ENCODE peak calls at places on chromosome 13, in eight cellular contexts. J is hippocampal formation; X is immature natural killer cell; D is activated naive CD4-positive, alpha-beta T cell treated with anti-CD3 and anti-CD28 coated beads for 36 hours; T is ELF-1; L is activated naive CD8-positive, alpha-beta T cell treated with anti-CD3 and anti-CD28 coated beads, Interleukin-2, amount 50 U/mL, for 24 hours; Z is foreskin melanocyte; E is mesothelial cell of epicardium. W is an unnamed sample.

GRCh38 chr13:102846261-102847015 is 606 bp downstream of the ERCC5 start:
- DNase-seq in J (no peak), X (peak; percentile 69), D (peak; percentile 64), T (peak; percentile 11), L (peak; percentile 53), Z (peak; percentile 27), E (no peak), W (no peak)

GRCh38 chr13:86932935-86933334 is 738.2 kb upstream of the SLITRK5 start:
- DNase-seq in J (no peak), X (no peak), D (no peak), T (peak; percentile 50), L (no peak), Z (no peak), E (no peak), W (no peak)

GRCh38 chr13:99027260-99027659 is 49.4 kb upstream of the DOCK9 start:
- DNase-seq in J (no peak), X (no peak), D (peak; percentile 35), T (no peak), L (no peak), Z (no peak), E (no peak), W (no peak)

GRCh38 chr13:82356667-82357066 is 1525.6 kb downstream of the SLITRK1 start:
- DNase-seq in J (no peak), X (no peak), D (no peak), T (no peak), L (no peak), Z (no peak), E (no peak), W (no peak)

GRCh38 chr13:47415048-47415447 is 518.2 kb upstream of the HTR2A start:
- DNase-seq in J (no peak), X (no peak), D (no peak), T (no peak), L (no peak), Z (peak; percentile 72), E (no peak), W (no peak)

GRCh38 chr13:63389756-63390155 is 1974.1 kb upstream of the PCDH20 start:
- DNase-seq in J (no peak), X (no peak), D (no peak), T (no peak), L (no peak), Z (peak; percentile 50), E (no peak), W (no peak)

GRCh38 chr13:113573065-113573464 is 11.5 kb upstream of the TFDP1 start:
- DNase-seq in J (no peak), X (no peak), D (no peak), T (no peak), L (no peak), Z (no peak), E (no peak), W (no peak)

GRCh38 chr13:26541678-26542553 is 15.6 kb upstream of the WASF3 start:
- DNase-seq in J (no peak), X (no peak), D (no peak), T (no peak), L (no peak), Z (no peak), E (no peak), W (no peak)

GRCh38 chr13:40283666-40284065 is 382.8 kb downstream of the FOXO1 start:
- DNase-seq in J (no peak), X (no peak), D (no peak), T (peak; percentile 51), L (no peak), Z (no peak), E (no peak), W (no peak)

GRCh38 chr13:94332360-94333040 is 147.0 kb downstream of the DCT start:
- DNase-seq in J (no peak), X (no peak), D (no peak), T (no peak), L (no peak), Z (no peak), E (no peak), W (no peak)

GRCh38 chr13:103815619-103816018 is 749.4 kb upstream of the SLC10A2 start:
- DNase-seq in J (no peak), X (no peak), D (no peak), T (no peak), L (no peak), Z (no peak), E (no peak), W (no peak)

GRCh38 chr13:37777676-37778075 is 91.9 kb downstream of the TRPC4 start:
- DNase-seq in J (no peak), X (no peak), D (no peak), T (no peak), L (no peak), Z (no peak), E (no peak), W (no peak)

GRCh38 chr13:46295531-46296464 is 84.1 kb downstream of the LRRC63 start:
- DNase-seq in J (no peak), X (peak; percentile 92), D (peak; percentile 76), T (no peak), L (peak; percentile 50), Z (peak; percentile 87), E (no peak), W (no peak)

GRCh38 chr13:60591348-60591747 is 194.3 kb downstream of the TDRD3 start:
- DNase-seq in J (no peak), X (no peak), D (no peak), T (no peak), L (no peak), Z (no peak), E (no peak), W (no peak)

GRCh38 chr13:50911051-50911690 is 1.6 kb downstream of the RNASEH2B start:
- DNase-seq in J (no peak), X (peak; percentile 9), D (no peak), T (no peak), L (no peak), Z (no peak), E (no peak), W (no peak)